ENCODE peak calls at places on chromosomes 4 and X, in nine cellular contexts. One of them, this sample, is unnamed.

GRCh38 chr4:40669504-40669903 is 39.8 kb upstream of the RBM47 start:
- DNase-seq in WERI-Rb-1: no peak
- DNase-seq in left lung: no peak
- DNase-seq in astrocyte: no peak
- DNase-seq in Peyer's patch: no peak
- DNase-seq in bronchial epithelial cell: no peak
- DNase-seq in tibial nerve: no peak
- DNase-seq in upper lobe of right lung: no peak
- DNase-seq in coronary artery: no peak
- DNase-seq in this sample: no peak

GRCh38 chrX:41064028-41064427 is 21.2 kb upstream of the USP9X start:
- DNase-seq in WERI-Rb-1: no peak
- DNase-seq in left lung: no peak
- DNase-seq in astrocyte: peak; percentile 57
- DNase-seq in Peyer's patch: no peak
- DNase-seq in bronchial epithelial cell: peak; percentile 7
- DNase-seq in tibial nerve: no peak
- DNase-seq in upper lobe of right lung: no peak
- DNase-seq in coronary artery: no peak
- DNase-seq in this sample: peak; percentile 25

GRCh38 chr4:1602621-1603412 is 81.3 kb downstream of the FAM53A start:
- DNase-seq in WERI-Rb-1: no peak
- DNase-seq in left lung: no peak
- DNase-seq in astrocyte: no peak
- DNase-seq in Peyer's patch: no peak
- DNase-seq in bronchial epithelial cell: no peak
- DNase-seq in tibial nerve: no peak
- DNase-seq in upper lobe of right lung: peak; percentile 57
- DNase-seq in coronary artery: no peak
- DNase-seq in this sample: no peak

GRCh38 chrX:129553619-129554288 is 13.7 kb downstream of the OCRL start:
- DNase-seq in WERI-Rb-1: no peak
- DNase-seq in left lung: no peak
- DNase-seq in astrocyte: no peak
- DNase-seq in Peyer's patch: no peak
- DNase-seq in bronchial epithelial cell: no peak
- DNase-seq in tibial nerve: no peak
- DNase-seq in upper lobe of right lung: no peak
- DNase-seq in coronary artery: no peak
- DNase-seq in this sample: no peak

GRCh38 chr4:85741921-85742591 is 267.1 kb downstream of the ARHGAP24 start:
- DNase-seq in WERI-Rb-1: no peak
- DNase-seq in left lung: peak; percentile 49
- DNase-seq in astrocyte: no peak
- DNase-seq in Peyer's patch: no peak
- DNase-seq in bronchial epithelial cell: no peak
- DNase-seq in tibial nerve: no peak
- DNase-seq in upper lobe of right lung: no peak
- DNase-seq in coronary artery: no peak
- DNase-seq in this sample: no peak

GRCh38 chrX:31819455-31819854 is 747.6 kb upstream of the FTHL17 start:
- DNase-seq in WERI-Rb-1: no peak
- DNase-seq in left lung: no peak
- DNase-seq in astrocyte: no peak
- DNase-seq in Peyer's patch: no peak
- DNase-seq in bronchial epithelial cell: no peak
- DNase-seq in tibial nerve: no peak
- DNase-seq in upper lobe of right lung: no peak
- DNase-seq in coronary artery: no peak
- DNase-seq in this sample: no peak

GRCh38 chr4:152166567-152166966 is 369.3 kb downstream of the FBXW7 start:
- DNase-seq in WERI-Rb-1: no peak
- DNase-seq in left lung: no peak
- DNase-seq in astrocyte: no peak
- DNase-seq in Peyer's patch: no peak
- DNase-seq in bronchial epithelial cell: peak; percentile 13
- DNase-seq in tibial nerve: no peak
- DNase-seq in upper lobe of right lung: no peak
- DNase-seq in coronary artery: no peak
- DNase-seq in this sample: peak; percentile 6

GRCh38 chr4:142406917-142407501 is 439.1 kb downstream of the INPP4B start:
- DNase-seq in WERI-Rb-1: no peak
- DNase-seq in left lung: no peak
- DNase-seq in astrocyte: peak; percentile 32
- DNase-seq in Peyer's patch: no peak
- DNase-seq in bronchial epithelial cell: no peak
- DNase-seq in tibial nerve: no peak
- DNase-seq in upper lobe of right lung: no peak
- DNase-seq in coronary artery: no peak
- DNase-seq in this sample: no peak

DNA sequence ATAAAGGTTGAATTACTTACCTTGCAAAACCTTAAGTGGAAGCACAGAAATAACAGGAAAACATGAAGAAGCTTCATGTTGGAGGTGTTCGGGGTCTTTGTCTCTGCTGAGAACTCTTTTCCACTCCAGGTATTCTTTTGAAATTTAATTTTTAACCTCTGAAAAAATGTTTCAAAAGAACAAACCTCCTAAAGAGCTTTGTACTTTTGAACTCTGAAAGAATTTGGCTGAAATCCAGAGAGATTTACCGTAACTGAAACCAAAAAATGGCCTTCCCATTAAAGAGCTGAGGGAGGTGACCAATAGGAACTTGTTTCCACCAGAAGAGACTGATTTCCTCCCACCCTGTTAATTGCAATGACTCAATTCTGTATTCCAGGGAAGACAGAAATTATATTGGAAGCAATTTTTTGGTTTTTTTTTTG is at the start of gene CFI:
- DNase-seq in WERI-Rb-1: no peak
- DNase-seq in left lung: no peak
- DNase-seq in astrocyte: peak; percentile 88
- DNase-seq in Peyer's patch: no peak
- DNase-seq in bronchial epithelial cell: peak; percentile 55
- DNase-seq in tibial nerve: no peak
- DNase-seq in upper lobe of right lung: no peak
- DNase-seq in coronary artery: no peak
- DNase-seq in this sample: peak; percentile 93
- H3K4me3 ChIP-seq in WERI-Rb-1: no peak within 1 kb of the TSS
- H3K4me3 ChIP-seq in left lung: peak within 1 kb of the TSS; percentile 12
- H3K4me3 ChIP-seq in astrocyte: no peak within 1 kb of the TSS
- H3K4me3 ChIP-seq in Peyer's patch: peak within 1 kb of the TSS; percentile 15
- H3K4me3 ChIP-seq in bronchial epithelial cell: no peak within 1 kb of the TSS
- H3K4me3 ChIP-seq in tibial nerve: peak within 1 kb of the TSS; percentile 13
- H3K4me3 ChIP-seq in upper lobe of right lung: peak within 1 kb of the TSS; percentile 43
- H3K4me3 ChIP-seq in coronary artery: peak within 1 kb of the TSS; percentile 56
- H3K4me3 ChIP-seq in this sample: peak within 1 kb of the TSS; percentile 52

DNA sequence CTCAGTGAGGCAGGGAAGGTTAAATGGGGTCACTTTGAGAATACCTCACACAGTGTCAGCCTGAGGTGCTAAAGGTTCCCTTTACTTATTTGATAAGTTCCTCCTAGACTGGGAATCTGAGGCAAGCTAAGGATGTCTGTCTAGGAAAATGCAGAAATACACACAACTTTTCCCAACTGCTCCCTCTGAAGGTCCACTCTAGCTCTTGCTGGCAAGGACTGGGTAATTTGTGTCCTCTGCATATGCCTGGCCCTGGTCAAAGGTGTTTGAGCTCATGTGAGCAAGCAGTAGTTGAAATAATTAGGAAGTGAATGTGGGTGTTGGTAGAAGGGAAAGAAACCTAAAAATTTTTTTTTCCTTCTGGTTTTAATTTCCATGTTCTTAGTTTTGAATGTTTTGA is 21.3 kb downstream of the TXLNG start:
- DNase-seq in WERI-Rb-1: no peak
- DNase-seq in left lung: no peak
- DNase-seq in astrocyte: peak; percentile 7
- DNase-seq in Peyer's patch: no peak
- DNase-seq in bronchial epithelial cell: no peak
- DNase-seq in tibial nerve: no peak
- DNase-seq in upper lobe of right lung: no peak
- DNase-seq in coronary artery: no peak
- DNase-seq in this sample: no peak
- TF ChIP-seq CTCF in WERI-Rb-1: peak; percentile 34
- TF ChIP-seq CTCF in left lung: no peak
- TF ChIP-seq CTCF in astrocyte: peak; percentile 10
- TF ChIP-seq CTCF in Peyer's patch: no peak
- TF ChIP-seq CTCF in bronchial epithelial cell: no peak
- TF ChIP-seq CTCF in tibial nerve: no peak
- TF ChIP-seq CTCF in upper lobe of right lung: peak; percentile 34
- TF ChIP-seq CTCF in coronary artery: no peak
- TF ChIP-seq CTCF in this sample: peak; percentile 19

GRCh38 chr4:101276661-101277060 is 70.7 kb downstream of the PPP3CA start:
- DNase-seq in WERI-Rb-1: no peak
- DNase-seq in left lung: no peak
- DNase-seq in astrocyte: no peak
- DNase-seq in Peyer's patch: no peak
- DNase-seq in bronchial epithelial cell: no peak
- DNase-seq in tibial nerve: no peak
- DNase-seq in upper lobe of right lung: no peak
- DNase-seq in coronary artery: no peak
- DNase-seq in this sample: no peak

GRCh38 chr4:101280866-101281600 is 66.3 kb downstream of the PPP3CA start:
- DNase-seq in WERI-Rb-1: no peak
- DNase-seq in left lung: no peak
- DNase-seq in astrocyte: no peak
- DNase-seq in Peyer's patch: no peak
- DNase-seq in bronchial epithelial cell: no peak
- DNase-seq in tibial nerve: no peak
- DNase-seq in upper lobe of right lung: no peak
- DNase-seq in coronary artery: no peak
- DNase-seq in this sample: peak; percentile 28

GRCh38 chr4:101277661-101278060 is 69.7 kb downstream of the PPP3CA start:
- DNase-seq in WERI-Rb-1: no peak
- DNase-seq in left lung: no peak
- DNase-seq in astrocyte: peak; percentile 83
- DNase-seq in Peyer's patch: no peak
- DNase-seq in bronchial epithelial cell: peak; percentile 55
- DNase-seq in tibial nerve: no peak
- DNase-seq in upper lobe of right lung: no peak
- DNase-seq in coronary artery: no peak
- DNase-seq in this sample: peak; percentile 72

GRCh38 chr4:101282076-101282844 is 65.1 kb downstream of the PPP3CA start:
- DNase-seq in WERI-Rb-1: no peak
- DNase-seq in left lung: no peak
- DNase-seq in astrocyte: no peak
- DNase-seq in Peyer's patch: no peak
- DNase-seq in bronchial epithelial cell: no peak
- DNase-seq in tibial nerve: no peak
- DNase-seq in upper lobe of right lung: no peak
- DNase-seq in coronary artery: no peak
- DNase-seq in this sample: no peak

GRCh38 chr4:101279377-101279871 is 67.9 kb downstream of the PPP3CA start:
- DNase-seq in WERI-Rb-1: no peak
- DNase-seq in left lung: peak; percentile 41
- DNase-seq in astrocyte: peak; percentile 99
- DNase-seq in Peyer's patch: no peak
- DNase-seq in bronchial epithelial cell: no peak
- DNase-seq in tibial nerve: no peak
- DNase-seq in upper lobe of right lung: no peak
- DNase-seq in coronary artery: no peak
- DNase-seq in this sample: peak; percentile 95
- H3K4me3 ChIP-seq in WERI-Rb-1: no peak overlapping the region
- H3K4me3 ChIP-seq in left lung: no peak overlapping the region
- H3K4me3 ChIP-seq in astrocyte: no peak overlapping the region
- H3K4me3 ChIP-seq in Peyer's patch: no peak overlapping the region
- H3K4me3 ChIP-seq in bronchial epithelial cell: no peak overlapping the region
- H3K4me3 ChIP-seq in tibial nerve: no peak overlapping the region
- H3K4me3 ChIP-seq in upper lobe of right lung: no peak overlapping the region
- H3K4me3 ChIP-seq in coronary artery: no peak overlapping the region
- H3K4me3 ChIP-seq in this sample: no peak overlapping the region

DNA sequence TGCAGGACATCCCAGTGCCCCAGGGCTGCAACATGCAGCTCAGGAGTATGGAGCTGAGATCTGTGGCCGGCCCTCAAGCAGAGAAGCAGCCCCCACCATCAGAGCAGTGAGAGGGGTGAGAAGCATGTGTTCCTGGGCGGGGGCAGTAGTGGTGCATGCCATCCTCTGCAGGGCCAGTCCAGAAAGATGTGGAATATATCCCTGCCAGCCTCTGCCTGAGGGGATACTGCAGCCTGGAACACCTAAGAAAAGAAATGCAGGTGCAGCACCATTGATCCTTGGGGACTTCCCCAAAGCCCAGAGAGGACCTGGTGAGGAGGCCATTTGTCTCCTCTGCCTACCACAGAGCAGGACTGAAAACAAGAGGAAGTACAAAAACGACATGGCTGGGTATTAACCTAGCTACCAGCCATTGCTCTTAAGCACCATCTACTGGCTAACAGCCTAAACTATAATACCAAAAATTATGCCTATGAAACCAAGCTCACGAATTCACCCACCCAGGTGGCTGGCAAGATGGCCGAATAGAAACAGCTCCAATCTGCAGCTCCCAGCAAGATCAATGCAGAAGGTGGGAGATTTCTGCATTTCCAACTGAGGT is 158.8 kb downstream of the ADGRA3 start:
- DNase-seq in WERI-Rb-1: peak; percentile 20
- DNase-seq in left lung: no peak
- DNase-seq in astrocyte: peak; percentile 13
- DNase-seq in Peyer's patch: no peak
- DNase-seq in bronchial epithelial cell: peak; percentile 33
- DNase-seq in tibial nerve: no peak
- DNase-seq in upper lobe of right lung: no peak
- DNase-seq in coronary artery: no peak
- DNase-seq in this sample: peak; percentile 66
- TF ChIP-seq CTCF in WERI-Rb-1: peak; percentile 80
- TF ChIP-seq CTCF in left lung: no peak
- TF ChIP-seq CTCF in astrocyte: peak; percentile 41
- TF ChIP-seq CTCF in Peyer's patch: no peak
- TF ChIP-seq CTCF in bronchial epithelial cell: peak; percentile 57
- TF ChIP-seq CTCF in tibial nerve: no peak
- TF ChIP-seq CTCF in upper lobe of right lung: no peak
- TF ChIP-seq CTCF in coronary artery: no peak
- TF ChIP-seq CTCF in this sample: peak; percentile 64

This sample was measured in choroid plexus epithelial cell.